ENCODE peak calls at places on chromosomes 16 and 17, in nine cellular contexts. T, D, H, Y, X, E, G, P and O are unnamed samples.

GRCh38 chr16:3841729-3842508 is 38.6 kb downstream of the CREBBP start:
- ATAC-seq in T (no peak), D (no peak), H (no peak), Y (no peak), X (no peak), E (no peak), G (no peak), P (no peak), O (no peak)

GRCh38 chr16:30032083-30032819 is 1.2 kb upstream of the TLCD3B start:
- ATAC-seq in T (peak), D (peak), H (peak), Y (peak), X (peak), E (no peak), G (peak), P (peak), O (no peak)

GRCh38 chr16:57672416-57672815 is 4.3 kb downstream of the ADGRG3 start:
- ATAC-seq in T (no peak), D (no peak), H (no peak), Y (no peak), X (no peak), E (no peak), G (no peak), P (no peak), O (no peak)

GRCh38 chr16:10728035-10728462 is 15.6 kb upstream of the NUBP1 start:
- ATAC-seq in T (peak), D (no peak), H (no peak), Y (no peak), X (no peak), E (peak), G (peak), P (no peak), O (no peak)

GRCh38 chr16:78485899-78486221 is 386.4 kb downstream of the WWOX start:
- ATAC-seq in T (no peak), D (no peak), H (no peak), Y (no peak), X (no peak), E (no peak), G (no peak), P (no peak), O (no peak)

GRCh38 chr17:68981288-68981687 is 26.1 kb upstream of the ABCA8 start:
- ATAC-seq in T (peak), D (no peak), H (peak), Y (peak), X (no peak), E (peak), G (peak), P (peak), O (peak)

GRCh38 chr16:56345406-56346050 is 79.8 kb downstream of the AMFR start:
- ATAC-seq in T (no peak), D (no peak), H (no peak), Y (no peak), X (no peak), E (no peak), G (peak), P (no peak), O (no peak)

GRCh38 chr17:12853921-12854320 is 64.6 kb downstream of the ARHGAP44 start:
- ATAC-seq in T (no peak), D (no peak), H (no peak), Y (no peak), X (no peak), E (no peak), G (no peak), P (no peak), O (no peak)

GRCh38 chr16:19127205-19127604 is 13.4 kb downstream of the ITPRIPL2 start:
- ATAC-seq in T (no peak), D (no peak), H (no peak), Y (no peak), X (no peak), E (no peak), G (no peak), P (no peak), O (no peak)

GRCh38 chr17:55492951-55493350 is 18.3 kb downstream of the SMIM36 start:
- ATAC-seq in T (no peak), D (no peak), H (no peak), Y (no peak), X (no peak), E (no peak), G (no peak), P (no peak), O (no peak)

GRCh38 chr16:89687092-89687940 is 827 bp downstream of the CDK10 start:
- ATAC-seq in T (peak), D (peak), H (peak), Y (peak), X (no peak), E (peak), G (peak), P (peak), O (no peak)

GRCh38 chr16:9541723-9542122 is 450.3 kb downstream of the HAPSTR1 start:
- ATAC-seq in T (no peak), D (no peak), H (no peak), Y (no peak), X (no peak), E (no peak), G (peak), P (no peak), O (no peak)

GRCh38 chr16:83768976-83769375 is 38.8 kb upstream of the HSBP1 start:
- ATAC-seq in T (peak), D (no peak), H (no peak), Y (peak), X (no peak), E (no peak), G (no peak), P (no peak), O (no peak)

GRCh38 chr16:31568577-31569359 is 41.1 kb downstream of the AHSP start:
- ATAC-seq in T (peak), D (peak), H (peak), Y (peak), X (no peak), E (peak), G (peak), P (no peak), O (peak)